ENCODE peak calls at places on chromosome 4, in five cellular contexts. V is body of pancreas, O is A549, B is stomach, Q is suprapubic skin. Z is an unnamed sample.

GRCh38 chr4:84317513-84317912 is 181.6 kb downstream of the NKX6-1 start:
- DNase-seq in V (no peak), O (no peak), Q (no peak), B (no peak), Z (no peak)

GRCh38 chr4:165440415-165440882 is 61.6 kb downstream of the CPE start:
- DNase-seq in Q (no peak), V (no peak), O (peak; percentile 4), B (no peak), Z (no peak)

GRCh38 chr4:76212851-76213414 is 691 bp downstream of the SCARB2 start:
- DNase-seq in O (peak; percentile 9), Q (no peak), V (no peak), B (no peak), Z (peak; percentile 44)

GRCh38 chr4:3461515-3462291 is 1.4 kb upstream of the DOK7 start:
- DNase-seq in V (peak; percentile 98), Q (no peak), O (no peak), B (peak; percentile 96), Z (peak; percentile 89)

GRCh38 chr4:3780347-3781171 is 14.4 kb downstream of the ADRA2C start:
- DNase-seq in Q (no peak), B (no peak), V (peak; percentile 58), O (peak; percentile 24), Z (no peak)

GRCh38 chr4:74583066-74583700 is 138.2 kb downstream of the AREG start:
- DNase-seq in Q (no peak), V (no peak), O (peak; percentile 36), B (no peak), Z (no peak)

GRCh38 chr4:76197001-76197743 is 16.5 kb downstream of the SCARB2 start:
- DNase-seq in B (no peak), Q (no peak), V (no peak), O (no peak), Z (no peak)

GRCh38 chr4:183483997-183484396 is 20.9 kb upstream of the ING2 start:
- DNase-seq in O (no peak), Q (no peak), B (no peak), V (no peak), Z (no peak)

GRCh38 chr4:52659016-52659721 is at the start of gene USP46:
- DNase-seq in B (peak; percentile 81), O (peak; percentile 52), V (peak; percentile 79), Q (peak; percentile 84), Z (peak; percentile 69)

GRCh38 chr4:177001271-177002175 is 208.8 kb upstream of the VEGFC start:
- DNase-seq in V (no peak), Q (no peak), O (peak; percentile 46), B (no peak), Z (no peak)

GRCh38 chr4:71063711-71064110 is 70.3 kb downstream of the DCK start:
- DNase-seq in B (no peak), V (no peak), Q (no peak), O (no peak), Z (no peak)

GRCh38 chr4:95077864-95078263 is 320.1 kb downstream of the BMPR1B start:
- DNase-seq in V (no peak), O (no peak), Q (no peak), B (no peak), Z (no peak)

DNA sequence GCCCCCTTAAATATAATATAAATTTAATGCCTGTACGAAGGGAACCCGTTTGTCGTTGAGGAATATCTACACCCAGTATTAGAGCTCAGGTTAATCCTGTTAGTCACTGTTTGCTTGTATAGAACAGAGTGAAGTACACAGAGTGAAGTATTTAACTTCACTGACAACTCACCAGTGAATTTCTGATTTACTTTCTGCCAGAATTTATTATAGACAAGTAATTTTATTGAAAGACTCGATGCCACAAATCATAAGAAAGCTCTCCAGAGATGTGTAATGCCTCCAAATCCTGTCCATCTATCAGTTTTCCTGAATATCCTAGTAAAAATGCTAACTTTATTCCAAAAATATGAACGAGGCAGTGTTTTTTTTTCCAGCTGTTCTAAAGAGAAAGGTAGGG is 1.6 kb downstream of the GAB1 start:
- DNase-seq in V (no peak), B (no peak), Q (no peak), O (no peak), Z (no peak)
- TF ChIP-seq POLR2A in V (no peak), B (no peak), Q (no peak), O (no peak), Z (no peak)

GRCh38 chr4:22389240-22389871 is 126.5 kb downstream of the ADGRA3 start:
- DNase-seq in O (peak; percentile 66), Q (no peak), V (peak; percentile 50), B (peak; percentile 45), Z (peak; percentile 74)
- TF ChIP-seq CTCF in O (peak; percentile 67), Q (peak; percentile 61), V (peak; percentile 76), B (peak; percentile 70), Z (peak; percentile 74)

DNA sequence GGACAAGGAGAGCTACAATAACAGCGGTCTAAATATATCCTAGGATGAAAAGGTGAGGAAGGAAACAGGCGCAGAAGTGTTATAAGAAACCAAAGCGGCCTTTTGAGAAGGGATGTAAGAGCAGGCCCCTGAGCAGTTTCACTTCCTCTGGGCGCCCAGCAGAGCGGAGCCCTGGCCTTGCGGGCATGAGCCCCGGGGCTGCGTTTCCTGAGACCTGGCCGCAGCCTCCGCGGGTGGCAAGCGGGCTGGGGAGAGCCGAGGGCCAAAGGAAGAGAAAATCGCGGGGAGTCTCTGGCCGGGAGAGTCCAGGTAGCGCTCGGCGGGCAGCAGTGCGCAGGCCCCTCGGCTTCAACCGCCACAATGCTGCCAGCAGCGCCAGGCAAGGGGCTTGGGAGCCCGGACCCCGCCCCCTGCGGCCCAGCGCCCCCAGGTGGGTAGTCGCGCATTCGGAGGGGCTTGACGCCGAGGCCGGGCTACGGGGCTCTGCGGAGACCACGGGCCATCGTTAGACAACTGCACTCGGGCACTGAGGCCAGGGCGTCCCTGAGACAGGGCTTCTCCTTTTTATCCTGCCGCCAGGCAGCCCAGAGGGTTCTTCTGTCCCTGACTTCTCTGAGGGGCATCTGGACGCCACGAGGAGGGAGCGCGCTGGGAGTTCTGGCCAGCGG is at the start of gene BANK1:
- DNase-seq in O (peak; percentile 61), Q (no peak), B (peak; percentile 62), V (peak; percentile 36), Z (peak; percentile 75)
- TF ChIP-seq POLR2A in O (peak; percentile 30), Q (no peak), B (no peak), V (peak; percentile 17), Z (no peak)

GRCh38 chr4:67103001-67103737 is 442.1 kb downstream of the CENPC start:
- DNase-seq in B (no peak), V (no peak), O (peak; percentile 1), Q (no peak), Z (no peak)
- TF ChIP-seq CTCF in B (no peak), V (no peak), O (no peak), Q (no peak), Z (no peak)

GRCh38 chr4:1718095-1718850 is 2.9 kb downstream of the TMEM129 start:
- DNase-seq in V (peak; percentile 90), Q (no peak), O (no peak), B (peak; percentile 82), Z (no peak)

GRCh38 chr4:1721666-1722550 is 587 bp downstream of the TACC3 start:
- DNase-seq in Q (no peak), O (no peak), V (no peak), B (no peak), Z (no peak)

GRCh38 chr4:1721003-1721665 is at the start of the genes TACC3 and TMEM129:
- DNase-seq in O (peak; percentile 90), Q (peak; percentile 96), V (peak; percentile 98), B (peak; percentile 95), Z (peak; percentile 96)

GRCh38 chr4:1722551-1723071 is 1.3 kb downstream of the TACC3 start:
- DNase-seq in Q (no peak), V (no peak), O (no peak), B (no peak), Z (no peak)

DNA sequence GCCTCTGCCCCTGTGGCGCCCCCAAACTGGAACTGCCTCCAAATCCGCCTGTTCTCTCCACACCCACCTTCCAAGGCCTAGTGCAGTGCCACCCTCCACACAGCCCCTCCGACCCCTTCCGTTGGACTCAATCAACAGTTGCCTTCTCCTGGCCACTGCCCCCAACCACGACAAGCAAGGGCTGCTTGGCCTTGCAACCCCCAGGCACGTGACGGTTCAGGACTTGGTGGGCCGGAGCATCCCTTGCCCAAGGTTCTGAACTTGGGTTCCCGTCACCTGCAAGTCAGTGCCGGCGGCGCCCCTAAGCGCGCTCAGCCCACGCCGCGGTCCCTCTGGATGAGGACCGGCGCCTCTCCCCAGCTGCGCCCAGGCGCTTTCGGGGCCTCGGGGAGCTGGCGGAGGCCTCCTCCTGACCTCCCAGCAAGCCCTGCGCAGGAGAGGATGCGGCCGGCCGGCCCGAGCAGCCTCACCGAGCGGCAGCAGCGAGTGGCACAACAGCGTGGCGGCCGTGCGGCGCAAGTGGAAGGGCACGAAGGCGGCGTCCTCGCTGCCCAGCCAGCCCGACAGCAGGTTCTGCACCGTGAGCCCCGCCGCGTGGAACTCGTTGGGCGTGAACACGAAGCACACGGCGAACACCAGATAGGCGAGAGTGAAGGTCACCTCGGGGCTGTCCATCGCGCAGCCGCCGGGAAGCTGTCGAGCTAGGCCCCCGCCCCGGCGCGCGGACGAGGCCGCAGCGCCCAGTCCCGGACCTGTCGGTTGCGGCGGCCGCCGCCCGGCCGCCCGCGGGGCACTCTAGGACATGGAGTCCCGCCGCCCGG is 750 bp downstream of the TMEM129 start:
- DNase-seq in B (peak; percentile 58), Q (no peak), V (peak; percentile 56), O (no peak), Z (peak; percentile 61)
- TF ChIP-seq POLR2A in B (no peak), Q (no peak), V (peak; percentile 57), O (peak; percentile 32), Z (no peak)

DNA sequence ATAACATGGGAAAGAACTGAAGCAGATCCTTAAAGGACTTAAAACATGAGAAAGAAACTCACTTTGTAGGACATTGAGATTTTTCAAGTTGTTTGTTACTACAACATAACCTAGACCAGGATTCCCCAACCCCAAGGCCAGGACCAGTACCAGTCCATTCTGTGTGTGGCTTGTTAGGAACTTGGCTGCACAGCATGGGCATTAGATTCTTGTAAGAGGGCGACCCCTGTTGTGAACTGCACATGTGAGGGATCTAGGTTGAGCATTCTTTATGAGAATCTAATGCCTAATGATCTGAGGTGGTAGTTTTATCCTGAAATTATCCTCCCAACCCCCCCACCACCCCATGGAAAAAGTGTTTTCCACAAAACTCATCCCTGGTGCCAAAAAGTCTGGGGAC is 566.1 kb downstream of the KCTD8 start:
- DNase-seq in O (no peak), B (no peak), V (no peak), Q (no peak), Z (no peak)
- TF ChIP-seq CTCF in O (no peak), B (no peak), V (no peak), Q (no peak), Z (no peak)

Z was measured in testis.